ENCODE peak calls at places on chromosome 19, in four cellular contexts. One of them, this sample, is unnamed.

GRCh38 chr19:38975214-38975860 is at the start of gene FBXO17:
- DNase-seq in HCT116: no peak
- DNase-seq in HepG2: peak
- DNase-seq in K562: peak
- DNase-seq in this sample: peak

GRCh38 chr19:9178901-9179300 is at the start of gene OR7D2:
- DNase-seq in HCT116: no peak
- DNase-seq in HepG2: no peak
- DNase-seq in K562: no peak
- DNase-seq in this sample: no peak

GRCh38 chr19:18543814-18544475 is 572 bp upstream of the FKBP8 start:
- DNase-seq in HCT116: peak
- DNase-seq in HepG2: peak
- DNase-seq in K562: peak
- DNase-seq in this sample: peak

GRCh38 chr19:32971012-32971595 is 654 bp downstream of the CEP89 start:
- DNase-seq in HCT116: no peak
- DNase-seq in HepG2: no peak
- DNase-seq in K562: no peak
- DNase-seq in this sample: no peak

GRCh38 chr19:31821346-31821745 is 472.1 kb upstream of the TSHZ3 start:
- DNase-seq in HCT116: no peak
- DNase-seq in HepG2: no peak
- DNase-seq in K562: no peak
- DNase-seq in this sample: no peak

GRCh38 chr19:12825259-12826131 is 8.9 kb downstream of the RTBDN start:
- DNase-seq in HCT116: no peak
- DNase-seq in HepG2: no peak
- DNase-seq in K562: peak
- DNase-seq in this sample: no peak

GRCh38 chr19:17929056-17929455 is 3.8 kb upstream of the CCDC124 start:
- DNase-seq in HCT116: no peak
- DNase-seq in HepG2: no peak
- DNase-seq in K562: no peak
- DNase-seq in this sample: no peak

GRCh38 chr19:7927605-7928333 is 1.8 kb upstream of the CTXN1 start:
- DNase-seq in HCT116: no peak
- DNase-seq in HepG2: no peak
- DNase-seq in K562: no peak
- DNase-seq in this sample: no peak

GRCh38 chr19:34962945-34963530 is 991 bp downstream of the ZNF792 start:
- DNase-seq in HCT116: no peak
- DNase-seq in HepG2: no peak
- DNase-seq in K562: peak
- DNase-seq in this sample: no peak

GRCh38 chr19:35059006-35059798 is 17.7 kb downstream of the HPN start:
- DNase-seq in HCT116: no peak
- DNase-seq in HepG2: no peak
- DNase-seq in K562: no peak
- DNase-seq in this sample: no peak

GRCh38 chr19:24099829-24100228 is 12.8 kb downstream of the ZNF254 start:
- DNase-seq in HCT116: no peak
- DNase-seq in HepG2: no peak
- DNase-seq in K562: no peak
- DNase-seq in this sample: no peak

GRCh38 chr19:5434970-5435641 is 20.1 kb upstream of the ZNRF4 start:
- DNase-seq in HCT116: peak
- DNase-seq in HepG2: peak
- DNase-seq in K562: peak
- DNase-seq in this sample: no peak

GRCh38 chr19:15285896-15286591 is 46.3 kb downstream of the BRD4 start:
- DNase-seq in HCT116: no peak
- DNase-seq in HepG2: no peak
- DNase-seq in K562: no peak
- DNase-seq in this sample: no peak

GRCh38 chr19:35782589-35782988 is 7.2 kb downstream of the ARHGAP33 start:
- DNase-seq in HCT116: no peak
- DNase-seq in HepG2: no peak
- DNase-seq in K562: no peak
- DNase-seq in this sample: no peak

GRCh38 chr19:3409346-3410064 is 43.1 kb downstream of the NFIC start:
- DNase-seq in HCT116: no peak
- DNase-seq in HepG2: peak
- DNase-seq in K562: no peak
- DNase-seq in this sample: no peak

GRCh38 chr19:29675650-29676186 is 10.5 kb downstream of the PLEKHF1 start:
- DNase-seq in HCT116: no peak
- DNase-seq in HepG2: no peak
- DNase-seq in K562: no peak
- DNase-seq in this sample: no peak

GRCh38 chr19:55376381-55376933 is at the start of gene TMEM190:
- DNase-seq in HCT116: no peak
- DNase-seq in HepG2: no peak
- DNase-seq in K562: peak
- DNase-seq in this sample: no peak

GRCh38 chr19:5694952-5695648 is 5.0 kb downstream of the RPL36 start:
- DNase-seq in HCT116: no peak
- DNase-seq in HepG2: no peak
- DNase-seq in K562: no peak
- DNase-seq in this sample: no peak

GRCh38 chr19:8526345-8527062 is 12.5 kb upstream of the ZNF414 start:
- DNase-seq in HCT116: peak
- DNase-seq in HepG2: peak
- DNase-seq in K562: peak
- DNase-seq in this sample: no peak

GRCh38 chr19:10580979-10581631 is 6.0 kb downstream of the AP1M2 start:
- DNase-seq in HCT116: peak
- DNase-seq in HepG2: peak
- DNase-seq in K562: peak
- DNase-seq in this sample: peak

GRCh38 chr19:55173717-55174409 is 6.2 kb downstream of the SYT5 start:
- DNase-seq in HCT116: peak
- DNase-seq in HepG2: peak
- DNase-seq in K562: peak
- DNase-seq in this sample: peak

GRCh38 chr19:8577247-8577646 is at the start of gene MYO1F:
- DNase-seq in HCT116: no peak
- DNase-seq in HepG2: no peak
- DNase-seq in K562: peak
- DNase-seq in this sample: no peak

GRCh38 chr19:55443045-55443823 is at the start of gene SHISA7:
- DNase-seq in HCT116: no peak
- DNase-seq in HepG2: no peak
- DNase-seq in K562: peak
- DNase-seq in this sample: no peak

GRCh38 chr19:44747739-44748425 is 626 bp upstream of the BCL3 start:
- DNase-seq in HCT116: no peak
- DNase-seq in HepG2: peak
- DNase-seq in K562: no peak
- DNase-seq in this sample: peak

GRCh38 chr19:44749318-44749717 is 810 bp downstream of the BCL3 start:
- DNase-seq in HCT116: no peak
- DNase-seq in HepG2: no peak
- DNase-seq in K562: no peak
- DNase-seq in this sample: no peak

GRCh38 chr19:44749994-44750393 is 1.5 kb downstream of the BCL3 start:
- DNase-seq in HCT116: no peak
- DNase-seq in HepG2: no peak
- DNase-seq in K562: no peak
- DNase-seq in this sample: no peak

GRCh38 chr19:44746946-44747738 is 1.4 kb upstream of the BCL3 start:
- DNase-seq in HCT116: peak
- DNase-seq in HepG2: peak
- DNase-seq in K562: peak
- DNase-seq in this sample: peak

DNA sequence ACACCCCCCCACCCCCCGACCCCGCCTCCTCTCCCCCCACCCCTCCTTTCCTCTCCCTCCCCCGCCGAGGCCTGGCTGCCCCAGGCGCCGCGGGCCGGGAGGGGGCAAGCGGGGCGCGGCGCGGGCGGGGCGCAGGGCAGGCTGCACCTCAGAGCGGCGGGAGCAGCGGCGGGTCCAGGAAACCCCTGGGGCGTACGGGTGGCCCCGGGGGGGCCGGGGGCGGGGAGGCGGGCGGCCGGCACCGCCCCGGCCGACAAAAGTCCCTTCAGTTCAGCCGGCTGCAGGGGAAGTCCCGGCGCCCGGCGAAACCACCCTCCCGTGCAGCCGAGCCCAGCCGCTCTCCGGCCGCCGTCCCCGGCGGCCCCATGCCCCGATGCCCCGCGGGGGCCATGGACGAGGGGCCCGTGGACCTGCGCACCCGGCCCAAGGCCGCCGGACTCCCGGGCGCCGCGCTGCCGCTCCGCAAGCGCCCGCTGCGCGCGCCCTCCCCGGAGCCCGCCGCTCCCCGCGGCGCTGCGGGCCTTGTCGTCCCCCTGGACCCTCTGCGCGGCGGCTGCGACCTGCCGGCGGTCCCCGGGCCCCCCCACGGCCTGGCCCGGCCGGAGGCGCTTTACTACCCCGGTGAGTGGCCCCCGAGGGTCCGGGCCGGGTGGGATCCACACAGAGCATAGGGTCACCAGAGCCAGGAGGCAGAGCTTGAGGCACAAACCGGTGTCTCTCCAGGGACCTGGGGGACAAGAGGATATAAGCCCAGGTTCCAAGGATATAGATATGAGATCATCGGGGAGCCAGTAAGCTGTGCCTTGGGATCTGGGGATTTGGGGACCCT is at the start of gene BCL3:
- DNase-seq in HCT116: no peak
- DNase-seq in HepG2: no peak
- DNase-seq in K562: peak
- DNase-seq in this sample: no peak
- TF ChIP-seq SIN3A in HCT116: no peak
- TF ChIP-seq SIN3A in HepG2: no peak
- TF ChIP-seq SIN3A in K562: no peak
- TF ChIP-seq SIN3A in this sample: peak

DNA sequence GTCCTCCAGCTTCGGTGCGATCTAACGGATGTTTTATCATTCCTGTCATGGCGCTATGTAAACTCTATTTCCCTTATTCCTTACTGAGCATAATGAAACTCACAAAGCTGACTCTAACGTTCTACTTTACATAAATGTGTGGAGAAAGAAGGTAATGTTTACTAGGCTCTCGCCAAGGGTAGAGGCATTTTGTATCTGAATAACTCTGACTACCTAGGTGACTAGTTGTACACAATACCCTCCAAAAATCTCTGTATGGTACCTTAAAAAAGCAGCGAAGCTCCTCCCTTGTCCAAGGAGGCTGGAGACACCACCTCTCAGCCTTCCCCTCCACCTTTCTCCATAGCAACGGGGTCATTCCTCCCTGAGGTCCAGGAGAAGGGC is 316 bp upstream of the ZNF530 start:
- DNase-seq in HCT116: no peak
- DNase-seq in HepG2: no peak
- DNase-seq in K562: no peak
- DNase-seq in this sample: no peak
- H3K4me3 ChIP-seq in HCT116: peak
- H3K4me3 ChIP-seq in HepG2: peak
- H3K4me3 ChIP-seq in K562: peak
- H3K4me3 ChIP-seq in this sample: peak

GRCh38 chr19:40147693-40148347 is 43.4 kb upstream of the MAP3K10 start:
- DNase-seq in HCT116: no peak
- DNase-seq in HepG2: no peak
- DNase-seq in K562: no peak
- DNase-seq in this sample: peak
- TF ChIP-seq TCF7L2 in HCT116: no peak
- TF ChIP-seq TCF7L2 in HepG2: no peak
- TF ChIP-seq TCF7L2 in K562: no peak
- TF ChIP-seq TCF7L2 in this sample: no peak

GRCh38 chr19:54129617-54129996 is 8.0 kb upstream of the CNOT3 start:
- DNase-seq in HCT116: no peak
- DNase-seq in HepG2: no peak
- DNase-seq in K562: no peak
- DNase-seq in this sample: no peak

GRCh38 chr19:54127688-54128440 is 9.7 kb upstream of the CNOT3 start:
- DNase-seq in HCT116: no peak
- DNase-seq in HepG2: no peak
- DNase-seq in K562: no peak
- DNase-seq in this sample: no peak

GRCh38 chr19:54125713-54126112 is 10.2 kb downstream of the PRPF31 start:
- DNase-seq in HCT116: no peak
- DNase-seq in HepG2: no peak
- DNase-seq in K562: no peak
- DNase-seq in this sample: no peak

GRCh38 chr19:54128796-54129616 is 8.6 kb upstream of the CNOT3 start:
- DNase-seq in HCT116: no peak
- DNase-seq in HepG2: no peak
- DNase-seq in K562: no peak
- DNase-seq in this sample: no peak

GRCh38 chr19:54128441-54128725 is 9.2 kb upstream of the CNOT3 start:
- DNase-seq in HCT116: no peak
- DNase-seq in HepG2: no peak
- DNase-seq in K562: no peak
- DNase-seq in this sample: no peak
- TF ChIP-seq SIN3A in HCT116: no peak
- TF ChIP-seq SIN3A in HepG2: no peak
- TF ChIP-seq SIN3A in K562: no peak
- TF ChIP-seq SIN3A in this sample: no peak

GRCh38 chr19:47129579-47129978 is 1.1 kb upstream of the SAE1 start:
- DNase-seq in HCT116: no peak
- DNase-seq in HepG2: no peak
- DNase-seq in K562: no peak
- DNase-seq in this sample: no peak

GRCh38 chr19:47133021-47133471 is 2.4 kb downstream of the SAE1 start:
- DNase-seq in HCT116: no peak
- DNase-seq in HepG2: no peak
- DNase-seq in K562: no peak
- DNase-seq in this sample: no peak

GRCh38 chr19:47130589-47131168 is at the start of gene SAE1:
- DNase-seq in HCT116: peak
- DNase-seq in HepG2: peak
- DNase-seq in K562: peak
- DNase-seq in this sample: peak

GRCh38 chr19:47132522-47132852 is 1.9 kb downstream of the SAE1 start:
- DNase-seq in HCT116: no peak
- DNase-seq in HepG2: no peak
- DNase-seq in K562: no peak
- DNase-seq in this sample: no peak

GRCh38 chr19:47130120-47130588 is 481 bp upstream of the SAE1 start:
- DNase-seq in HCT116: no peak
- DNase-seq in HepG2: no peak
- DNase-seq in K562: no peak
- DNase-seq in this sample: no peak
- H3K4me3 ChIP-seq in HCT116: no peak
- H3K4me3 ChIP-seq in HepG2: no peak
- H3K4me3 ChIP-seq in K562: no peak
- H3K4me3 ChIP-seq in this sample: peak